ENCODE peak calls at places on chromosomes 7 and 10, in six cellular contexts. X is upper lobe of right lung, H is foreskin fibroblast, A is heart right ventricle, O is mammary epithelial cell, B is body of pancreas. C is an unnamed sample.

GRCh38 chr7:1007901-1008300 is 24.9 kb downstream of the CYP2W1 start:
- DNase-seq in X (no peak), H (no peak), A (no peak), O (no peak), B (no peak), C (no peak)

GRCh38 chr7:129898502-129899160 is 54.1 kb downstream of the UBE2H start:
- DNase-seq in X (no peak), H (no peak), A (no peak), O (no peak), B (no peak), C (no peak)

GRCh38 chr7:74625446-74625845 is 32.1 kb upstream of the GTF2I start:
- DNase-seq in X (no peak), H (peak), A (no peak), O (no peak), B (no peak), C (no peak)

GRCh38 chr7:12067156-12067831 is 143.8 kb upstream of the TMEM106B start:
- DNase-seq in X (no peak), H (no peak), A (peak), O (peak), B (peak), C (peak)

GRCh38 chr7:8724080-8724718 is 290.8 kb downstream of the NXPH1 start:
- DNase-seq in X (no peak), H (no peak), A (peak), O (peak), B (peak), C (peak)

GRCh38 chr10:87608756-87609155 is 50.9 kb upstream of the PAPSS2 start:
- DNase-seq in X (no peak), H (peak), A (no peak), O (no peak), B (no peak), C (no peak)

GRCh38 chr7:134351424-134351823 is 34.7 kb upstream of the SLC35B4 start:
- DNase-seq in X (no peak), H (no peak), A (no peak), O (no peak), B (no peak), C (no peak)

GRCh38 chr7:4208086-4208485 is 474.0 kb upstream of the FOXK1 start:
- DNase-seq in X (peak), H (no peak), A (no peak), O (no peak), B (no peak), C (no peak)

GRCh38 chr7:127447326-127447945 is 54.9 kb upstream of the ZNF800 start:
- DNase-seq in X (no peak), H (peak), A (no peak), O (peak), B (no peak), C (peak)

GRCh38 chr7:33107136-33108066 is 1.8 kb downstream of the RP9 start:
- DNase-seq in X (no peak), H (peak), A (peak), O (peak), B (peak), C (peak)
- H3K4me3 ChIP-seq in X (peak), H (peak), A (peak), O (peak), B (no peak), C (no peak)

DNA sequence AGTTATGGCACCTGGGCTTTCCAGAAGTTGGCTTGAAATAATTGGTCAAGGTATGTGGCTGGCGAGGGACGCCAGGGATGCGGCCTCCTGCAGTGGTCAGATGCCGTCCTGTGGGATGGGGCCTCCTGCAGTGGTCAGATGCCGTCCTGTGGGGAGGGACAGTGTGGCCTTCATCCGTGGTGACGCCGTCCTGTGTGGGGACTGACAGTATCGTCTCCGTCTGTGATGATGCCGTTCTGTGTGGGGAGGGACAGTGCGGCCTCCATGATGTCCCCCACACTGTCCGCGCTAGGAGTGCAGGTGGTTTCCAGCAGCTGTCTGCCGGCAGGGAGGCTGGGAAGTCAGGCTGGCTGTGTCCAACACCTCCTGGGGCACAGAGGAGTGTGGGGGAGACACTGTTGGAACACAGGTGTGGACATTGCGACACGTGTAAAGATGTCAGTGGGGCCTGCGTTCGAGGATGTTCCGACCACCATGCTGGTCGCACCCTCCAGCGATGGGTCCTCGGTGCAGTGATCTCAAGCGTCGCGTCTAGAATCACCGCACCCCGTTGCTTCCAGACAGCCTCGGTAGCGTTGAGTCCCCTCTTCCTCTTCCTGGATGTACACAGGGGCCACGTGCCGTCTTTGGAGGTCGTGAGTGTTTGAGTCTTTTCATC is 52.6 kb downstream of the INPP5A start:
- DNase-seq in X (no peak), H (no peak), A (no peak), O (no peak), B (no peak), C (no peak)
- H3K4me3 ChIP-seq in X (no peak), H (no peak), A (no peak), O (no peak), B (no peak), C (no peak)

GRCh38 chr10:13627459-13628310 is 40.9 kb downstream of the PRPF18 start:
- DNase-seq in X (no peak), H (no peak), A (no peak), O (no peak), B (no peak), C (no peak)
- H3K4me3 ChIP-seq in X (no peak), H (no peak), A (no peak), O (no peak), B (no peak), C (no peak)

DNA sequence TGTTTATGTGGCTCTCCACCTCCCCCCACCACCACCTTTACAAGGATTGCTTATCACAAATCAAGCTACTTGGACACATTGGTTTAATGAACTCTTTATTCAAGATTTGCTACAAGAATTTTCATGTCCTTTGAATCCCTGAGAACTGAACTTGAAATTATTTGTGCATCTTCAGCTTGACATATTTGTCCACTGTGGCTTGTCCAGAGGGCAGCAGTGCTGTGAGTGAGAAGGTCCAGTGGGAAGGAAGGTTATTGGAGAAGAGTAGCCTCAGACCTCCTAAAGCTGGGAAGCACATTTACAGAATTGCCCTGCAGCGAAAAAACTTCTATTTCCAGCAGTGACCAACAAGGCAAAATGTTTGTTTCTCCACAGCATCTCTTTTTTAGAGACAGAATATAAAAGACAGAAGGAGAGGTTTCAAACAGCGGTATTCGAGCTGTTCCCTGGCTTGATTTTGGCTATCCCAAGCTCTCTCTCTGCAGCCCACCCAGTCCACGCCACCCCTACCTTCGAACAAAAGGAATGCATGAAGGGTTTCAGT is 2.2 kb upstream of the HOXA11 start:
- DNase-seq in X (no peak), H (no peak), A (no peak), O (no peak), B (peak), C (no peak)
- H3K4me3 ChIP-seq in X (no peak), H (peak), A (no peak), O (no peak), B (no peak), C (no peak)

DNA sequence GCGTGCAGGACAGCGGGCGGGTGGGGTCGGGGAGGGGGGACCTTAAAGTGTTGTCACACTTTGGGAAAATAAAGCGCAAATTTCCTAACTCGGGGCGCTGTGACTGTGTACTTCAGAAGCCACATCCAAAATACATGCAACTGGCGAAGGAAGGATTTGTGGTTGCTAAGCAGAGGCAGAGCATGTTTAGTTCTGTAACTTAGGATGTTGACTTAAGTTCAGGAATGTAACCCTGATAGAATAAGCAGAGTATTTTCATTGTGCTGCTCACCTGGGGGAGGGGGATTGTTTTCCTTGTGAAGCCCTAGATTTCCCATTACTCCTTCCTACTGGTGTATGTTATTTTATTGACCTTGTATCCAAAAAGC is 494 bp upstream of the FAM53B start:
- DNase-seq in X (no peak), H (no peak), A (no peak), O (peak), B (no peak), C (no peak)
- H3K4me3 ChIP-seq in X (peak), H (peak), A (peak), O (peak), B (no peak), C (peak)

DNA sequence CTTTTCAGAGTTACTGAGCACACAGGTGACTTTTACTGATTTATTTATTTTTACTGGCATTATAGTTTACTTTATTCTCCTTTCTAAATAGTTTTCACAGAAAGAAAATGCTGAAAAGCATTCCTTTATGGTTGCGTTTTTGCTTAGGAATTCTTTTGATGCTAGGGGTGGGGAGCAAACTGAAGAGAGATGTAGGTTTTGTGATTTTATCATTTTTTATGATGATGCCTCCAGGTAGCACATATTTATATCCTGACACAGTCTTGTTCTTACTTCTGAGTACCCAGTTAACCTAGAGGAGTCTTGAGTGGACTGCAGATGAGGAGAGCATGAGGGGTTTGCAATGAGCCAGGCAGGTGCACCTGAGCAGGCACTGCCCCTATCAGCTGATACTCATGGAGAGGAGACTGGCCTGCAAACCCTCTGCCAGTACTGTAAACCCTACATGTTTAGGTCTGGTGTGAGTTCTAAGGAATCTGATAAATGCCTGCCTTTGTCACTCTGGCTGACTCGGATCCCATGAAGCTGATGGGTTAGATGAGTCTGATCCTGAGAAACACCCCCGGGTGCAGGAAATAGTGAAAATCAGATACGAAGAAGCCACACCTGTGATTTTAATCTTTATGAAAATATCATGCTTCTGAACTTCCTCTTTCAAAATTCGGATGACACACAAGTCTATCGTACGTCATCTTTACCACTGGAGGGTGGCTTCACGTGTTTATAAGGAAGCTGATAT is 302.8 kb downstream of the WDR37 start:
- DNase-seq in X (no peak), H (no peak), A (no peak), O (no peak), B (no peak), C (no peak)
- H3K4me3 ChIP-seq in X (no peak), H (no peak), A (no peak), O (no peak), B (no peak), C (no peak)

GRCh38 chr7:90167361-90167760 is 13.1 kb downstream of the STEAP1 start:
- DNase-seq in X (no peak), H (no peak), A (no peak), O (no peak), B (no peak), C (no peak)
- H3K4me3 ChIP-seq in X (no peak), H (no peak), A (no peak), O (no peak), B (no peak), C (no peak)

GRCh38 chr10:93973748-93974445 is 19.8 kb upstream of the PLCE1 start:
- DNase-seq in X (no peak), H (no peak), A (no peak), O (no peak), B (no peak), C (no peak)

GRCh38 chr10:93980486-93980885 is 13.2 kb upstream of the PLCE1 start:
- DNase-seq in X (no peak), H (no peak), A (no peak), O (no peak), B (no peak), C (no peak)

GRCh38 chr10:93977442-93977841 is 16.3 kb upstream of the PLCE1 start:
- DNase-seq in X (no peak), H (no peak), A (no peak), O (no peak), B (no peak), C (no peak)
- H3K4me3 ChIP-seq in X (no peak), H (no peak), A (no peak), O (no peak), B (no peak), C (no peak)

GRCh38 chr10:107579970-107580369 is 415.5 kb upstream of the SORCS1 start:
- DNase-seq in X (no peak), H (no peak), A (no peak), O (no peak), B (no peak), C (no peak)
- H3K4me3 ChIP-seq in X (no peak), H (no peak), A (no peak), O (no peak), B (no peak), C (no peak)

GRCh38 chr10:94640562-94640961 is 43.0 kb upstream of the CYP2C18 start:
- DNase-seq in X (no peak), H (no peak), A (no peak), O (no peak), B (no peak), C (no peak)

GRCh38 chr10:94644352-94644751 is 39.2 kb upstream of the CYP2C18 start:
- DNase-seq in X (no peak), H (no peak), A (no peak), O (no peak), B (no peak), C (no peak)

GRCh38 chr10:94639902-94640301 is 43.6 kb upstream of the CYP2C18 start:
- DNase-seq in X (no peak), H (no peak), A (no peak), O (no peak), B (no peak), C (no peak)

GRCh38 chr10:94641480-94641879 is 42.0 kb upstream of the CYP2C18 start:
- DNase-seq in X (no peak), H (no peak), A (no peak), O (no peak), B (no peak), C (no peak)

GRCh38 chr10:94645285-94645684 is 38.2 kb upstream of the CYP2C18 start:
- DNase-seq in X (no peak), H (no peak), A (no peak), O (no peak), B (no peak), C (no peak)
- H3K4me3 ChIP-seq in X (no peak), H (no peak), A (no peak), O (no peak), B (no peak), C (no peak)